ENCODE peak calls at places on chromosomes 2 and 18, in four cellular contexts. S, G, H and R are unnamed samples.

GRCh38 chr2:28801726-28802125 is 8.9 kb upstream of the SPDYA start:
- DNase-seq in S (no peak), H (no peak), G (no peak), R (no peak)

GRCh38 chr2:218671077-218671653 is 637 bp downstream of the RNF25 start:
- DNase-seq in S (no peak), G (no peak), H (no peak), R (peak)

GRCh38 chr2:211766689-211767088 is 771.9 kb downstream of the ERBB4 start:
- DNase-seq in H (no peak), G (no peak), S (no peak), R (no peak)

GRCh38 chr2:106863387-106863786 is 22.6 kb downstream of the ST6GAL2 start:
- DNase-seq in H (no peak), S (no peak), G (no peak), R (peak)

GRCh38 chr2:222000326-222000725 is 298.5 kb downstream of the PAX3 start:
- DNase-seq in S (no peak), G (no peak), H (no peak), R (no peak)

GRCh38 chr2:73210696-73211095 is 3.3 kb upstream of the SMYD5 start:
- DNase-seq in S (no peak), H (no peak), G (no peak), R (no peak)

GRCh38 chr2:241659150-241659739 is 21.8 kb downstream of the ATG4B start:
- DNase-seq in H (peak), G (no peak), S (no peak), R (peak)

GRCh38 chr18:25531207-25531606 is 179.2 kb upstream of the ZNF521 start:
- DNase-seq in S (no peak), H (no peak), G (no peak), R (no peak)

GRCh38 chr18:616380-616995 is 19.7 kb downstream of the CLUL1 start:
- DNase-seq in H (peak), G (no peak), S (peak), R (peak)

GRCh38 chr2:21650566-21650965 is 526.8 kb downstream of the TDRD15 start:
- DNase-seq in H (no peak), S (no peak), G (no peak), R (no peak)

GRCh38 chr18:24797987-24798386 is 337.6 kb downstream of the HRH4 start:
- DNase-seq in S (no peak), H (no peak), G (no peak), R (no peak)

GRCh38 chr18:28183418-28184078 is 6.6 kb upstream of the CDH2 start:
- DNase-seq in S (no peak), H (peak), G (no peak), R (peak)

GRCh38 chr2:143768991-143769390 is 639.8 kb downstream of the ARHGAP15 start:
- DNase-seq in G (no peak), S (no peak), H (no peak), R (no peak)

GRCh38 chr2:240648650-240649275 is 23.5 kb downstream of the GPR35 start:
- DNase-seq in S (no peak), H (no peak), G (no peak), R (no peak)

GRCh38 chr2:114022360-114023085 is 132.6 kb downstream of the ACTR3 start:
- DNase-seq in H (peak), G (no peak), S (no peak), R (no peak)

GRCh38 chr18:49380812-49381211 is 79.6 kb downstream of the DYM start:
- DNase-seq in G (no peak), S (no peak), H (no peak), R (no peak)

GRCh38 chr18:10032331-10032979 is 118.6 kb downstream of the VAPA start:
- DNase-seq in G (no peak), H (no peak), S (no peak), R (no peak)

GRCh38 chr2:37323770-37324535 is 680 bp downstream of the PRKD3 start:
- DNase-seq in H (peak), G (no peak), S (no peak), R (peak)

GRCh38 chr2:8558956-8559355 is 122.9 kb upstream of the ID2 start:
- DNase-seq in S (no peak), H (no peak), G (no peak), R (no peak)

GRCh38 chr2:113894156-113894743 is 4.4 kb downstream of the ACTR3 start:
- DNase-seq in H (peak), S (no peak), G (no peak), R (peak)

GRCh38 chr18:666177-666576 is 8.7 kb downstream of the TYMS start:
- DNase-seq in G (no peak), S (no peak), H (no peak), R (no peak)

GRCh38 chr2:165920748-165921147 is 32.8 kb downstream of the TTC21B start:
- DNase-seq in H (no peak), G (no peak), S (no peak), R (no peak)

GRCh38 chr2:183229386-183229785 is 105.1 kb downstream of the NUP35 start:
- DNase-seq in H (no peak), S (no peak), G (no peak), R (no peak)

GRCh38 chr2:165466386-165466785 is 3.1 kb upstream of the CSRNP3 start:
- DNase-seq in H (no peak), S (no peak), G (no peak), R (no peak)

GRCh38 chr2:9212661-9213411 is 6.2 kb downstream of the ASAP2 start:
- DNase-seq in H (no peak), G (no peak), S (no peak), R (no peak)

GRCh38 chr2:120933693-120934092 is 198.0 kb downstream of the GLI2 start:
- DNase-seq in H (no peak), S (no peak), G (no peak), R (peak)

GRCh38 chr2:105834931-105835330 is 90.2 kb downstream of the NCK2 start:
- DNase-seq in H (no peak), G (peak), S (no peak), R (no peak)

GRCh38 chr2:226575928-226576327 is 223.7 kb downstream of the IRS1 start:
- DNase-seq in G (no peak), H (no peak), S (no peak), R (no peak)

GRCh38 chr2:226578879-226579278 is 220.7 kb downstream of the IRS1 start:
- DNase-seq in S (no peak), G (no peak), H (peak), R (peak)

GRCh38 chr2:226580403-226580802 is 219.2 kb downstream of the IRS1 start:
- DNase-seq in G (no peak), S (no peak), H (no peak), R (no peak)

GRCh38 chr2:226579519-226579918 is 220.1 kb downstream of the IRS1 start:
- DNase-seq in S (no peak), G (no peak), H (no peak), R (no peak)

GRCh38 chr2:226578373-226578772 is 221.2 kb downstream of the IRS1 start:
- DNase-seq in S (no peak), G (no peak), H (no peak), R (no peak)
- TF ChIP-seq CHD4 in S (no peak), G (no peak), H (no peak), R (no peak)

GRCh38 chr2:20212871-20213503 is 11.9 kb downstream of the SDC1 start:
- DNase-seq in G (no peak), H (no peak), S (no peak), R (no peak)
- TF ChIP-seq CEBPB in G (no peak), H (no peak), S (no peak), R (no peak)

GRCh38 chr2:220167956-220168355 is 540.5 kb downstream of the SLC4A3 start:
- DNase-seq in G (no peak), S (no peak), H (no peak), R (no peak)

GRCh38 chr2:220162320-220162719 is 534.9 kb downstream of the SLC4A3 start:
- DNase-seq in H (no peak), G (no peak), S (no peak), R (no peak)

GRCh38 chr2:220163486-220163885 is 536.1 kb downstream of the SLC4A3 start:
- DNase-seq in H (no peak), G (no peak), S (no peak), R (no peak)

GRCh38 chr2:220166616-220167015 is 539.2 kb downstream of the SLC4A3 start:
- DNase-seq in G (no peak), S (no peak), H (no peak), R (no peak)

DNA sequence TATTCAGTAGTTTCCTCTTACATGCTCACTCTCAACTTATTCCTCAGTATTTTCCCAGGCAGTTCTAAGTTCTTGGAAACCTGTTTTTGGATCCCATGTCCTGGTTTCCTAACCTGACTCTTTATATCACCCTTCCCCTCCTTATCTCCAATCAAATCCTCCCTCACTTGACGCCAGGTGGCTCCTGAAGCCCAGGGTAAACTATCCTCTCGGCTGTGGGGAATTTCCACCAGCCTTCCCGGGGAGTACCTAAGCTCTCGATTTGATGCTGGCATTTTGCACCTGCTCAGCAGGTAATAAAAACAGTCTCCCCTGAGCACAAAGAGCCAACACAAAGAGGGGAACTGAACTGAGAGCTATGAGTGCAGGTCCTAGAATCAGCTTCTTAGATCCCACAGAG is 538.0 kb downstream of the SLC4A3 start:
- DNase-seq in G (no peak), S (no peak), H (no peak), R (no peak)
- TF ChIP-seq CHD4 in G (no peak), S (no peak), H (no peak), R (no peak)

GRCh38 chr2:42854207-42854818 is 61.9 kb upstream of the HAAO start:
- DNase-seq in S (no peak), G (no peak), H (peak), R (no peak)
- TF ChIP-seq CEBPB in S (no peak), G (no peak), H (no peak), R (no peak)

DNA sequence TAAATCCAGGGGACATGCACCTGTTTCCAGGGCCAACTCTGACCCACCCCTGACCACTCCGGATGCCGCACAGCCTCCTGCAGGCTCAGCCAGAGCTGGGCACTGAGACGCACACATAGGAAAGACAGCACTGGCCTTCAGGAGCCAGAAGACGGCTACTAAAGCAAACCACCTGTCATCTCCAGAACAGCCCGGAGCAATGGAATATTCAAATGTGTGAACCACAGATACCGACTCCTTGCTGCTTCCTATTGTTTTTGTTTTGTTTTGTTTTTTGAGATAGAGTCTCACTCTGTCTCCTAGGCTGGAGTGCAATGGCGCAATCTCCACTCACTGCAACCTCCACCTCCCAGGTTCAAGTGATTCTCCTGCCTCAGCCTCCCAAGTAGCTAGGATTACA is 94.0 kb downstream of the LAMA1 start:
- DNase-seq in S (no peak), H (no peak), G (no peak), R (no peak)
- TF ChIP-seq CHD4 in S (no peak), H (no peak), G (no peak), R (no peak)

GRCh38 chr18:74250131-74250530 is 41.6 kb downstream of the CYB5A start:
- DNase-seq in S (no peak), G (no peak), H (no peak), R (no peak)

GRCh38 chr18:74248189-74248975 is 43.4 kb downstream of the CYB5A start:
- DNase-seq in S (no peak), H (no peak), G (no peak), R (no peak)

GRCh38 chr18:74252032-74252380 is 39.8 kb downstream of the CYB5A start:
- DNase-seq in H (no peak), G (no peak), S (no peak), R (peak)

GRCh38 chr18:74251297-74252031 is 40.3 kb downstream of the CYB5A start:
- DNase-seq in G (no peak), S (no peak), H (peak), R (peak)

DNA sequence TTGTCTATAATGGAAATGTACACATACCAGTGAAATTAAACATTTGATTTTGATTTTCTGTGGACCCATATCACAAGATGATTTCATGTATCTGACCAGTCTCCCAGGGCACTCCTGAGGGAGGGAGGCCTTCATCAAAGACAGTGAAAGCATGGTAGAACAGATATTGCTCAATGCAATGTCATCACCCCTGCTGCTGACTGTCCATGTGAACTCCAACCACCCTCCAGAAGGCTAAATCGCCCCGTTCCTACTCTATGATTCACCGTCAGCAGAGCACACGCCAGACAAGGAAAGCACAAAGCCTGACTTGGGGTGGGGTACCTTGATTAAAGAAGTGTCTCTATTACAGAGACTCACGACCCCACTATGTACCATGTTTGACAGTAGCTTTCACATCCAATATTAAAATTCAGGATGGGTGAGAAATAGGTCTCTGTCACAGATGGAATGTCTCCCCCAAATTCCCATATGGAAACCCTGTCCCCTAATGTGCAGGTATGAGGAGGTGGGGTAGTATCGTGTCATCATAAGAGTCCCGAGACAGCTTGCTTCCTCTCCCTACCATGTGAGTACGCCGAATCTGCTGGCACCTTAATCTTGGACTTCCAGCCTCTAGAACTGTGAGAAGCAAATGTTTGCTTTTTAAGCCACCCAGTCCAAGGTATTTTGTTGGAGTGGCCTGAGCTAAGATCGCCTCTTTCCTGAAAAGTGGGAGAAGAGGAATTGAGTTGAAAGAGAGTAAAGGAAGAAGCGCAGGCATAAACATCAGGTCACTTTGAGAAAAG is 42.4 kb downstream of the CYB5A start:
- DNase-seq in H (peak), G (no peak), S (no peak), R (peak)
- TF ChIP-seq CEBPB in H (peak), G (no peak), S (peak), R (peak)

DNA sequence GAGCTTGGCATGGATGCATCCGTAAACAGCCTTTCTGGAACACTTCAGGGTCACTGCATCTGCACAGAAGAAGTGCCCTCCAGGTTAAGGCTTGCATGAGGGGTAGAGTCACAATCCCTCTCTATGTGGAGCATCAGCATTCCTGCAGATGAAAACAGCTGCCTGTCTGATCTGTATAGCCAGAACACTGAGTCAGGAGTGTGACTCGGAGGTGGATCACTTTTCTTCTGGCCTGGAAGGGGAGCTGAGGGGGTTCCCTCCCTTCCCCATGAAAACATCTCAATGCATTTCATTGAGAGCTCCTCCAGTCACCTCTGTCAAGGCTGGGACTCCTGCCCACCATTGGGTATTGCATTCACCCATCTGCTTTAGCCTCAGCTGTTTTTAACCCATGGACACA is 72.5 kb upstream of the SERPINE2 start:
- DNase-seq in S (no peak), G (no peak), H (no peak), R (no peak)
- TF ChIP-seq CHD4 in S (no peak), G (no peak), H (no peak), R (no peak)